ENCODE peak calls at places on chromosome 16, in four cellular contexts. H, G, S and Q are unnamed samples.

GRCh38 chr16:48426244-48427135 is 41.3 kb upstream of the SIAH1 start:
- DNase-seq in S (no peak), G (no peak), H (no peak), Q (no peak)

GRCh38 chr16:55273356-55273755 is 50.6 kb upstream of the IRX6 start:
- DNase-seq in H (no peak), G (no peak), S (no peak), Q (no peak)

GRCh38 chr16:64391009-64391663 is 730.7 kb downstream of the CDH11 start:
- DNase-seq in G (no peak), S (no peak), H (no peak), Q (peak)

GRCh38 chr16:27233731-27234130 is 30.4 kb downstream of the KDM8 start:
- DNase-seq in H (no peak), G (no peak), S (no peak), Q (no peak)

GRCh38 chr16:57509231-57509923 is 23.1 kb upstream of the DOK4 start:
- DNase-seq in S (no peak), G (no peak), H (no peak), Q (no peak)

GRCh38 chr16:27245276-27246231 is 23.0 kb downstream of the NSMCE1 start:
- DNase-seq in H (peak), G (peak), S (no peak), Q (no peak)

GRCh38 chr16:31421587-31421986 is 6.6 kb downstream of the COX6A2 start:
- DNase-seq in H (no peak), G (no peak), S (peak), Q (no peak)

GRCh38 chr16:228151-228855 is 946 bp downstream of the LUC7L start:
- DNase-seq in G (no peak), H (peak), S (no peak), Q (peak)

GRCh38 chr16:89210904-89211515 is 6.5 kb upstream of the ZNF778 start:
- DNase-seq in G (no peak), H (no peak), S (no peak), Q (no peak)

GRCh38 chr16:3966681-3967080 is 86.2 kb upstream of the CREBBP start:
- DNase-seq in S (no peak), H (no peak), G (no peak), Q (no peak)

GRCh38 chr16:54318941-54319340 is 32.4 kb upstream of the IRX3 start:
- DNase-seq in S (no peak), G (no peak), H (no peak), Q (no peak)

DNA sequence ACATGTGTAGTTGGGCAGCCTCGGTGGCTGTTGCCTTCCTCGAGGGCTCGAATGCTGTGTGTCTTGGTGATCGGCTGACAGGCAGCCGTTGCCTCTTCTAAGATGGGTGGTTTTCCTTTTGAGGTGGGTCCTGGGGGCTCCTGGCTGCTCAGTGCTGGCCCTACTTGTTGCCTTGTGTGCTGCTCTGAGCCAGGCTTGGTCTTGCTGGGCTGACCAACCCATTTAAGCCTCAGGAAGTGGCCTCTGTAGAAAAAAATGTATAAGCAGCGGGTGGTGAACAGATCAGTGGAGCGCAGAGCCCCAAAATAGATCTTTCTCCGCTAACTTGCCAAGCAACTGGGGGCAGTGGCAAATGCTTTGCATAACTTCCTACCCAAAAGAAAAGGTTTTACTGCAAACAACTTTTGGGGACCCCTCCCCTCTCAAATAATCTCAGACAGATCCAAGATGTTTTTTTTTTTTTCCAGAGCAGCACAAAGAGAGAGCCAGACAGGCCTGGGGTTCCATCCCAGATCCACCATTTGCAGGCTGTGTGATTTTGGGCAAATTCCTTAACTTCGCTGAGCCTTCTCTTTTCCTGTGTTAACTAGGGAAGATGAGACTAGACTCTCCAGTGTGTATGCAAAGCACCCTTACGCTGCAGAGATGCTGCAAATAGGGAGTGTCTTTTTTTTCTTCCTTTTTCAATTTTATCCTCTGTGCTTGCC is 42.5 kb downstream of the PLCG2 start:
- DNase-seq in G (no peak), H (no peak), S (peak), Q (no peak)
- TF ChIP-seq CHD4 in G (no peak), H (no peak), S (no peak), Q (no peak)

GRCh38 chr16:58536278-58536677 is 21.0 kb downstream of the SETD6 start:
- DNase-seq in S (no peak), H (no peak), G (no peak), Q (no peak)
- TF ChIP-seq CHD4 in S (no peak), H (no peak), G (no peak), Q (no peak)

DNA sequence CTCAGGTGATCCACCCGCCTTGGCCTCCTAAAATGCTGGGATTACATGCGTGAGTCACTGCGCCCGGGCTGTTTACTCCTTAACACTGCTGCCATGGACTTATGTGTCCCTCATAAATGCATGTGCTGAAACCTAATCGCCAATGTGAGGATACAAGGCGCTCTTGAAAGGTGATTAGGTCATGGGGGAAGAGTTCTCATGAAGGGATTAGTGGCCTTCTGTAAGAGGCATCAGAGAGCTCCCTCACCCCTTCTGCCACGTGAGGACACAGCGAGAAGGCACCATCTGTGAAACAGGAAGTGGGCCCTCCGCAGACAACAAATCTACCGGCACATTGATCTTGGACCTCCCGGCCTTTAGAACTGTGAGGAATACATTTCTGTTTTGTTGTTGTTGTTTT is 19.1 kb downstream of the ITPRIPL2 start:
- DNase-seq in H (no peak), S (no peak), G (no peak), Q (no peak)
- TF ChIP-seq CHD4 in H (no peak), S (no peak), G (no peak), Q (no peak)

DNA sequence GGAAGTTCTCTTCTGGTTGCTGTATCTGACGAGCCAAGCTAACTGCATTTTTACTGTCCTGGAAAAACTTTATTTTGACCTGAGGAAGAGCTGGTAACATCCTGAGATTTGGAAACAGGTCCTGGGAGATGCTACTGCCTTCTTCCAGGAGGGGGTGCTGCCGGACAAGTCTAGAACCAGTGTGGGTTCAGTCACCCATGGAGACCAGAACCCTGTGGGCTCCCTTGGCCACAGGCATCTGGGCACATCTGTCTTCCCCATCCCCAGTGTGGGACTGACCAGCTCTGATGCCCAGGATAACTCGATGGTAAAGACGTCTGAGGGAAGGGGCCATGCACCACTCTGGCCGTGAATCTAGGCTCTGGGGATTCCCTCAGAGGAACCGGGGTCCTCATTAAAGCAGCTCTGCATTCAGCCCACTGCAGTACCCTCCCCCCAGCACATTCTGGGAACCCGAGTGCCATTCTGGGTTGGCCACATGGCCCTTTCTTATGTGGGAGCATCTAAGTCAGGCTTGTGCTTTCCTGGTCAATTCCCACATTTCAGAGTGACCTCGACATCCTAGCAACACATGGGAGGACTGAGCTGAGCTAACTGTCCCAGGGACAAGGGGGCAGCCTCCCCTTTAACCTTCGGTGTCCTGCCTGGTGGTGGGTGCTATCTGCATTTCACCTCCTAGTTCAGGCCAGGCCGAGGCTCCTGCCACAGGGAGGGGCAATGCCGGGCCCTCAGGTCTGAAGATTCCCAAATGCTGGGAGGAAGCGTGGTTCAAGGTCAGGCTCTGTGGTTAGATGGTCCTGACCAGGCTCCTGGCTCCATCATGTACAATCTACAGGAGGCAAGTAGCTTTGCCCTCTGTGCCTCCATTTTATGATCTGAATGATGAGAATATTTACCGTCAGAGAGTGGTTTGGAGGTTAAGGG is 6.4 kb downstream of the C16orf86 start:
- DNase-seq in H (peak), G (peak), S (no peak), Q (peak)
- TF ChIP-seq CHD4 in H (no peak), G (no peak), S (no peak), Q (no peak)

GRCh38 chr16:84040823-84041391 is 1.7 kb downstream of the SLC38A8 start:
- DNase-seq in G (no peak), H (no peak), S (no peak), Q (no peak)
- TF ChIP-seq CHD4 in G (no peak), H (no peak), S (no peak), Q (no peak)